ENCODE peak calls at places on chromosomes 12 and 14, in five cellular contexts. M is colonic mucosa, I is OCI-LY7, P is SK-N-SH, Z is left ventricle myocardium inferior. A is an unnamed sample.

GRCh38 chr12:106287364-106287763 is 15.2 kb upstream of the TCP11L2 start:
- DNase-seq in I (no peak), M (no peak), P (no peak), Z (no peak), A (no peak)

GRCh38 chr12:90543393-90543792 is 411.6 kb downstream of the CCER1 start:
- DNase-seq in M (no peak), P (no peak), Z (no peak), I (no peak), A (no peak)

GRCh38 chr14:95244587-95244986 is 75.1 kb downstream of the CLMN start:
- DNase-seq in P (no peak), M (no peak), I (no peak), Z (no peak), A (no peak)

GRCh38 chr14:35617500-35617899 is 83.5 kb downstream of the INSM2 start:
- DNase-seq in I (no peak), Z (no peak), P (no peak), M (no peak), A (no peak)

GRCh38 chr12:101824831-101825230 is 5.9 kb downstream of the GNPTAB start:
- DNase-seq in I (no peak), P (no peak), Z (no peak), M (no peak), A (no peak)

GRCh38 chr14:69906201-69906600 is 27.0 kb downstream of the SMOC1 start:
- DNase-seq in I (no peak), M (no peak), Z (no peak), P (no peak), A (no peak)

GRCh38 chr12:67519824-67520433 is 128.6 kb upstream of the DYRK2 start:
- DNase-seq in Z (no peak), I (no peak), P (no peak), M (no peak), A (no peak)

GRCh38 chr12:2215709-2216560 is 163.1 kb downstream of the CACNA1C start:
- DNase-seq in P (no peak), I (no peak), M (no peak), Z (no peak), A (no peak)

GRCh38 chr12:47778842-47779241 is 5.8 kb downstream of the SLC48A1 start:
- DNase-seq in Z (no peak), P (no peak), M (no peak), I (no peak), A (no peak)

GRCh38 chr12:131796754-131797587 is 31.2 kb upstream of the MMP17 start:
- DNase-seq in I (no peak), M (no peak), P (no peak), Z (no peak), A (no peak)
- H3K4me1 ChIP-seq in I (no peaks in the 10 kb centered on the region), M (no peaks in the 10 kb centered on the region), P (no peaks in the 10 kb centered on the region), Z (no peaks in the 10 kb centered on the region), A (no peaks in the 10 kb centered on the region)

DNA sequence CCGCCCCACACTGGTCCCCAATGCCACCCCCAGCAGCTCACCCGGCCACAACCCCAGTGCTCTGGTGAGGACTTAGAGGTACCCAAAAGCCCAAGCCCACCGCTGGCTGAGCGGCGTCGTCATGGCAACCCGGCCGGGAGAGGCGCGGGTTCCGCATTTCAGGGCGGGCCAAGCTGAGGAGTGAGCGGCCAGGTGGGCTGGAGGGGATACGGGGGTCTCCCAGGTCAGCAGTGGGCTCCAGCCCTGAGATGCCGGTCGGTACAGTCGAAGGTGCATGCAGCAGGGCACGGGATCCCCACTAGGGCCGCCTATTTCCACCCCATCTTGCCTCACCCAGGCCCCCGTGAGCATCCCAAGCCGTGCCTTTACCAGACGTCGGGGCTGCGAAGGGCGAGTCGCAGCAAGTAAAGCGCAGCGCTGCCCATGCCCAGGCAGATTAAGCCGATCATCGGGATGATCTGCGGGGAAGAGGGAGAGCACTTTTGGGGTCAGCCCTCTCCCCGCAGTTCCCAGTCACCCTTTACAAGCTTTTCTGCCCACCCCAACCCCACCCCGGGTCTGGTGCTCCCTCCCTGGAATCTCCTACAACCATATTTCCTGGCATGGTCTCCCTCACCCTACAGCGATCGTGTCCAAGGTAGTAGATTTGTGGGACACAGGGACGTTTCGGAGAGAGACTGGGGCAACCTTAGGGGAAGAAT is 6.9 kb downstream of the SHMT2 start:
- DNase-seq in M (no peak), P (no peak), I (no peak), Z (no peak), A (no peak)
- H3K4me3 ChIP-seq in M (no peak overlapping the region), P (no peak overlapping the region), I (no peak overlapping the region), Z (peak overlapping the region; percentile 69), A (no peak overlapping the region)

DNA sequence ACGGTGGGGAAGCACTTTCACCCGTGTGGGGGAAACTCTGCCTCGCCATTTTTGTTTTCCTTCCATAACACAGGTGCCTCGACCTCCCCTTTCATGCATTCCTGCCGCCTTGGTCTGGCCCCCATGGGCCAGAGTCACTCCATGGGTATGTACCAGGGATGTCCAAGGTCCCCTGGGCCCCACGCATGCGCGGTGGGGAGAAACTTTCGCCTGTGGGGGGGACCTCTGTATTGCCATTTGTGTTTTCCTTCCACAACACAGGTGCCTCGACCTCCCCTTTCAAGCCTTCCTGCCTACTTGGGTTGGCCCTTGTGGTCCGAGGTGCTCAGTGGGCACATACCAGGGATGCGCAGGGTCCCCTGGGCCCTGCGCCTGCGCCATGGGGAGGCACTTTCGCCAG is 345.8 kb downstream of the ALG10 start:
- DNase-seq in M (no peak), Z (no peak), P (no peak), I (no peak), A (no peak)
- H3K9me3 ChIP-seq in M (no peaks in the 10 kb centered on the region), Z (peaks cover 85% of the 10 kb centered on the region), P (no peaks in the 10 kb centered on the region), I (no peaks in the 10 kb centered on the region), A (no peaks in the 10 kb centered on the region)

GRCh38 chr14:88551936-88552565 is 2.8 kb downstream of the PTPN21 start:
- DNase-seq in I (no peak), Z (no peak), M (no peak), P (peak; percentile 57), A (no peak)

GRCh38 chr14:88554458-88555286 is at the start of gene PTPN21:
- DNase-seq in I (no peak), Z (peak; percentile 82), M (peak; percentile 79), P (peak; percentile 94), A (peak; percentile 76)

GRCh38 chr14:88551094-88551870 is 3.5 kb downstream of the PTPN21 start:
- DNase-seq in I (no peak), M (peak; percentile 91), Z (peak; percentile 76), P (peak; percentile 88), A (no peak)

GRCh38 chr14:88553886-88554457 is 835 bp downstream of the PTPN21 start:
- DNase-seq in I (no peak), M (no peak), P (no peak), Z (no peak), A (no peak)

GRCh38 chr14:88552859-88553258 is 1.9 kb downstream of the PTPN21 start:
- DNase-seq in P (no peak), I (no peak), M (no peak), Z (no peak), A (no peak)
- H3K4me1 ChIP-seq in P (peaks cover 22% of the 10 kb centered on the region), I (no peaks in the 10 kb centered on the region), M (no peaks in the 10 kb centered on the region), Z (peaks cover 84% of the 10 kb centered on the region), A (peaks cover 41% of the 10 kb centered on the region)

DNA sequence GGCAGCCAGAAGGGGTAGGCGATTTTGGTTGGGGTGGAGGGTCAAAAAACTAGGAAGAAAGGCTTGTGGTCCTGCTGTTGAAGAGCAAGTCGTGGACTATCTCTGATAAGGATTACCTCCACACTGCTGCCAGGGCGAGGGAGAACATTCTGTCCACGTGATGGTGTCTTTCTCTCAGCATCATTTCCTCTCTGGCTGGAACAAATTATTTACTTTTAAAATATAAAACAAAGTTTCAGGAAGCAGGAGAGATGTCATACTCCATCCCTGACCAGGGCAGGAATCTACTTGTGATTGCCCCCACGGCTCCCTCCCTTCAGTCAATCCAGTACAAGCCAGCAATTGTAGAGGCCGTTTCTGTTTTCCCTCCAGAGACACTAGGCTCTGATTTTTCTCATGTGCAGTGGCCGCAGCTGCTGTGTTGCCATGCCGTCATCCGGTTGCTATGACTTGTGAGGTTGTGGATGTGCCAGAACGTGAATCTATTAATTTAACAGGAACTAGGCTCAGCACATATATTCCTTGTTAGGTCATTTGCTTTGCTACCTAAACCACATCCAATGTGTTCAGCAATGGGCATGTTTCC is 61.5 kb upstream of the PTGR2 start:
- DNase-seq in I (no peak), M (no peak), Z (peak; percentile 63), P (no peak), A (peak; percentile 88)
- H3K4me3 ChIP-seq in I (no peak overlapping the region), M (no peak overlapping the region), Z (no peak overlapping the region), P (no peak overlapping the region), A (peak overlapping the region; percentile 71)

DNA sequence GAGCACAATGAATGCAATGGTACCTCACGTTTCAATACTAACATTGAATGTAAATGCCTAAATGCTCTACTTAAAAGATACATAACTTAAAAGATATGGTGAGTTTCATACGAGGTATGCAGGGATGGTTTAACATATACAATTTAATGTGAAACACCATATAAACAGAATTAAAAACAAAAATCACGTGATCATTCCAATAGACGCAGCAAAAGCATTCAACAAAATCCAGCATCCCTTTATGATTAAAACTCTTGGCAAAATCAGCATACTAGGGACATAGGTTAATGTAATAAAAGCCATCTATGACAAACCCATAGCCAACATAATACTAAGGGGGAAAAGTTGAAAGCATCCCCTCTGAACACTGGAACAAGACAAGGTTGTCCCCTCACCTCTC is 845.7 kb downstream of the SLC16A7 start:
- DNase-seq in M (no peak), I (no peak), Z (no peak), P (no peak), A (no peak)
- H3K9me3 ChIP-seq in M (no peaks in the 10 kb centered on the region), I (no peaks in the 10 kb centered on the region), Z (peaks cover 40% of the 10 kb centered on the region), P (no peaks in the 10 kb centered on the region), A (no peaks in the 10 kb centered on the region)

GRCh38 chr12:51011960-51012359 is 14.2 kb downstream of the SLC11A2 start:
- DNase-seq in I (no peak), Z (no peak), P (no peak), M (no peak), A (no peak)

GRCh38 chr12:51009038-51009437 is 17.1 kb downstream of the SLC11A2 start:
- DNase-seq in P (no peak), M (peak; percentile 44), I (no peak), Z (peak; percentile 66), A (no peak)

GRCh38 chr12:51013441-51013840 is 12.7 kb downstream of the SLC11A2 start:
- DNase-seq in I (no peak), M (no peak), P (no peak), Z (no peak), A (no peak)

GRCh38 chr12:51008329-51008728 is 17.9 kb downstream of the SLC11A2 start:
- DNase-seq in M (no peak), I (no peak), Z (no peak), P (no peak), A (no peak)

GRCh38 chr12:51012570-51013236 is 13.5 kb downstream of the SLC11A2 start:
- DNase-seq in P (no peak), I (no peak), M (no peak), Z (no peak), A (no peak)
- H3K4me1 ChIP-seq in P (no peaks in the 10 kb centered on the region), I (no peaks in the 10 kb centered on the region), M (peaks cover 5% of the 10 kb centered on the region), Z (peaks cover 31% of the 10 kb centered on the region), A (peaks cover 26% of the 10 kb centered on the region)

DNA sequence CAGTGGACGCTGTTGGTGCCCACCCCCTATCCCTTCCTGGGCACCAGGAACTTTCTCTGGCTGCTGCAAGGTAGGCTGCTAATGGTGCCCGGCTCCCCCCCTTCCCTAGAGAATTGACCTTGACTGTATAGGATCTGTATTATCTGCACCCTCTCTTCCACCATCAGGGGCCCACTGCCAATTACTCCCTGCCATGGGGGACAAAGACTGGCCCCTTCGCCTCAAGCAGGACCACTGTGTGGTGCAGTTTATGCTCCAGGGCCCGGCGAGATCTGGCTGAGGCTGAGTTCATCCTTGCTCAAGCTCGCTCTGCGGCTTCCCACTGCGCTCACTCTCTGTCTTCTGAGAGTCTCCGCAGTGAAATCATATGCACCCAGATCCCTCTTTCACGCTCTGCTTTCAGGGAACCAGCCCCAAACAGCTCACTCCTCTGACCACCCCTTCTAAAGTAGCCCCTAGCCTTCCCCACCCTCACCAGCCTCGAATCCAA is 95.2 kb downstream of the LGMN start:
- DNase-seq in Z (no peak), M (no peak), I (no peak), P (no peak), A (no peak)
- H3K4me3 ChIP-seq in Z (peak overlapping the region; percentile 45), M (peak overlapping the region; percentile 24), I (no peak overlapping the region), P (no peak overlapping the region), A (no peak overlapping the region)

GRCh38 chr14:40784860-40785259 is 821.8 kb upstream of the LRFN5 start:
- DNase-seq in I (no peak), Z (no peak), M (no peak), P (no peak), A (no peak)
- H3K9me3 ChIP-seq in I (peaks cover 6% of the 10 kb centered on the region), Z (peaks cover 16% of the 10 kb centered on the region), M (no peaks in the 10 kb centered on the region), P (no peaks in the 10 kb centered on the region), A (no peaks in the 10 kb centered on the region)